ENCODE peak calls at places on chromosome 12, in seven cellular contexts. One of them, this sample, is unnamed.
A peak's percentile ranks its signal among the peaks of the same experiment; 100 is the strongest.

GRCh38 chr12:102510463-102510862 is 30.1 kb upstream of the IGF1 start:
- DNase-seq in IMR-90: no peak
- DNase-seq in adrenal gland: no peak
- DNase-seq in endothelial cell of umbilical vein: no peak
- DNase-seq in A549: no peak
- DNase-seq in right lobe of liver: no peak
- DNase-seq in tibial nerve: no peak
- DNase-seq in this sample: no peak

GRCh38 chr12:14982986-14983385 is 10.1 kb downstream of the PDE6H start:
- DNase-seq in IMR-90: no peak
- DNase-seq in adrenal gland: no peak
- DNase-seq in endothelial cell of umbilical vein: no peak
- DNase-seq in A549: no peak
- DNase-seq in right lobe of liver: no peak
- DNase-seq in tibial nerve: no peak
- DNase-seq in this sample: no peak

GRCh38 chr12:104809706-104810385 is 148.2 kb downstream of the SLC41A2 start:
- DNase-seq in IMR-90: no peak
- DNase-seq in adrenal gland: no peak
- DNase-seq in endothelial cell of umbilical vein: no peak
- DNase-seq in A549: no peak
- DNase-seq in right lobe of liver: no peak
- DNase-seq in tibial nerve: no peak
- DNase-seq in this sample: no peak

GRCh38 chr12:53046655-53047220 is 3.1 kb upstream of the TNS2 start:
- DNase-seq in IMR-90: peak; percentile 86
- DNase-seq in adrenal gland: peak; percentile 94
- DNase-seq in endothelial cell of umbilical vein: peak; percentile 66
- DNase-seq in A549: peak; percentile 81
- DNase-seq in right lobe of liver: no peak
- DNase-seq in tibial nerve: peak; percentile 92
- DNase-seq in this sample: peak; percentile 93

GRCh38 chr12:14260011-14260993 is 105.2 kb upstream of the ATF7IP start:
- DNase-seq in IMR-90: peak; percentile 93
- DNase-seq in adrenal gland: peak; percentile 80
- DNase-seq in endothelial cell of umbilical vein: peak; percentile 83
- DNase-seq in A549: no peak
- DNase-seq in right lobe of liver: peak; percentile 83
- DNase-seq in tibial nerve: peak; percentile 88
- DNase-seq in this sample: peak; percentile 93

GRCh38 chr12:43113153-43113552 is 438.9 kb downstream of the ADAMTS20 start:
- DNase-seq in IMR-90: no peak
- DNase-seq in adrenal gland: no peak
- DNase-seq in endothelial cell of umbilical vein: no peak
- DNase-seq in A549: no peak
- DNase-seq in right lobe of liver: no peak
- DNase-seq in tibial nerve: no peak
- DNase-seq in this sample: no peak

GRCh38 chr12:32115404-32116104 is 8.9 kb downstream of the BICD1 start:
- DNase-seq in IMR-90: peak; percentile 100
- DNase-seq in adrenal gland: peak; percentile 98
- DNase-seq in endothelial cell of umbilical vein: peak; percentile 97
- DNase-seq in A549: peak; percentile 89
- DNase-seq in right lobe of liver: peak; percentile 76
- DNase-seq in tibial nerve: peak; percentile 95
- DNase-seq in this sample: peak; percentile 86

GRCh38 chr12:14836336-14837210 is 6.8 kb downstream of the ART4 start:
- DNase-seq in IMR-90: peak; percentile 90
- DNase-seq in adrenal gland: peak; percentile 79
- DNase-seq in endothelial cell of umbilical vein: peak; percentile 86
- DNase-seq in A549: peak; percentile 50
- DNase-seq in right lobe of liver: no peak
- DNase-seq in tibial nerve: no peak
- DNase-seq in this sample: no peak

GRCh38 chr12:117235261-117235660 is 45.0 kb upstream of the FBXO21 start:
- DNase-seq in IMR-90: no peak
- DNase-seq in adrenal gland: no peak
- DNase-seq in endothelial cell of umbilical vein: no peak
- DNase-seq in A549: no peak
- DNase-seq in right lobe of liver: no peak
- DNase-seq in tibial nerve: no peak
- DNase-seq in this sample: no peak

GRCh38 chr12:117045998-117046374 is 53.2 kb downstream of the TESC start:
- DNase-seq in IMR-90: no peak
- DNase-seq in adrenal gland: peak; percentile 49
- DNase-seq in endothelial cell of umbilical vein: no peak
- DNase-seq in A549: no peak
- DNase-seq in right lobe of liver: no peak
- DNase-seq in tibial nerve: no peak
- DNase-seq in this sample: no peak

GRCh38 chr12:72547593-72547992 is 275.4 kb downstream of the TRHDE start:
- DNase-seq in IMR-90: peak; percentile 72
- DNase-seq in adrenal gland: no peak
- DNase-seq in endothelial cell of umbilical vein: no peak
- DNase-seq in A549: no peak
- DNase-seq in right lobe of liver: no peak
- DNase-seq in tibial nerve: no peak
- DNase-seq in this sample: no peak

GRCh38 chr12:110355080-110355479 is 48.4 kb downstream of the ANAPC7 start:
- DNase-seq in IMR-90: no peak
- DNase-seq in adrenal gland: no peak
- DNase-seq in endothelial cell of umbilical vein: no peak
- DNase-seq in A549: peak; percentile 68
- DNase-seq in right lobe of liver: no peak
- DNase-seq in tibial nerve: no peak
- DNase-seq in this sample: no peak

GRCh38 chr12:80763874-80764273 is 47.2 kb downstream of the MYF5 start:
- DNase-seq in IMR-90: peak; percentile 66
- DNase-seq in adrenal gland: peak; percentile 33
- DNase-seq in endothelial cell of umbilical vein: peak; percentile 73
- DNase-seq in A549: no peak
- DNase-seq in right lobe of liver: no peak
- DNase-seq in tibial nerve: peak; percentile 19
- DNase-seq in this sample: no peak

GRCh38 chr12:130087222-130087621 is 75.0 kb upstream of the FZD10 start:
- DNase-seq in IMR-90: no peak
- DNase-seq in adrenal gland: no peak
- DNase-seq in endothelial cell of umbilical vein: no peak
- DNase-seq in A549: no peak
- DNase-seq in right lobe of liver: no peak
- DNase-seq in tibial nerve: no peak
- DNase-seq in this sample: no peak

GRCh38 chr12:50924131-50924438 is 28.3 kb upstream of the HIGD1C start:
- DNase-seq in IMR-90: no peak
- DNase-seq in adrenal gland: no peak
- DNase-seq in endothelial cell of umbilical vein: no peak
- DNase-seq in A549: no peak
- DNase-seq in right lobe of liver: no peak
- DNase-seq in tibial nerve: no peak
- DNase-seq in this sample: no peak

GRCh38 chr12:51009038-51009437 is 17.1 kb downstream of the SLC11A2 start:
- DNase-seq in IMR-90: no peak
- DNase-seq in adrenal gland: peak; percentile 86
- DNase-seq in endothelial cell of umbilical vein: no peak
- DNase-seq in A549: no peak
- DNase-seq in right lobe of liver: peak; percentile 60
- DNase-seq in tibial nerve: peak; percentile 72
- DNase-seq in this sample: no peak

DNA sequence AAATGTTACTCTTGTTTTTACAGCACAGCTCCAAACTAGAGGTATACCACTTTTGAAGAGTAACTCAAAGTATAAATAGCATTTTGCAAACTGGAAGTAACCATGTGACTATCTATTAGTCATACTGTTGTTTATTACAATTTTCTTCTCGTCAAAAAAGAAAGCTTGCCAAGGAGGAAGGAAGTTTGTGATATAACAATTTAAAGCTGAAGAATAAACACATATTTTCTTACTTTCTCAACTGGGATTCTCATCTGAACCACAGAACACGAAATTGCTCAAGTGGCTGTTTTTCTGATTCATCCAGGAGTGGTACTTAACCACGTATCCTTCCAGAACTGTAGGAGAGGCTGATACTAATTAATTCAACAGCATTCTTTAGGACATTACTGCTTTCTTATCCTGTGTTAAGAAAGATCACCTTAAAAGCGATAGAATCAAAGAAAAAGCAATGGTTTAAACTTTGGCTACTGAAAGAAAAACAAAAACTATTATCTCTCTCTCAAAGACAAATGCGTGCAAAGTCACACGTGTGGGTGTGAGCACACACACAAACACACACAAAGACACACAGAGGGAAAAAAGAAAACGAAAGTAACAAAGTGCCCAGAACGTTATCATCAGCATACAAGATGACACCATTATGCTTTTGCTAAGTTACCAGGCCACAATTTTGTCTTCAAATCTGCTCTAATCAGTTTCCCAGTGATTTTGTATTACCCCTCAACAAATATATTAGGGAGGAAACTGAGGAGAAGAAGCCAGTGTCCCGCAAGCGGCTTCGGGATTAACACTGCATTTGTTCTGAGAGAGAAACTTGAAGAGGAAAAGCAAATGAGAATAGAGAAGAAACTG is at the start of gene CLEC2B:
- DNase-seq in IMR-90: peak; percentile 85
- DNase-seq in adrenal gland: no peak
- DNase-seq in endothelial cell of umbilical vein: peak; percentile 92
- DNase-seq in A549: no peak
- DNase-seq in right lobe of liver: peak; percentile 18
- DNase-seq in tibial nerve: no peak
- DNase-seq in this sample: no peak
- TF ChIP-seq POLR2A in IMR-90: no peak
- TF ChIP-seq POLR2A in adrenal gland: no peak
- TF ChIP-seq POLR2A in endothelial cell of umbilical vein: peak; percentile 60
- TF ChIP-seq POLR2A in A549: no peak
- TF ChIP-seq POLR2A in right lobe of liver: peak; percentile 64
- TF ChIP-seq POLR2A in tibial nerve: peak; percentile 6
- TF ChIP-seq POLR2A in this sample: peak; percentile 24

GRCh38 chr12:120090211-120090610 is 26.3 kb downstream of the RAB35 start:
- DNase-seq in IMR-90: no peak
- DNase-seq in adrenal gland: no peak
- DNase-seq in endothelial cell of umbilical vein: no peak
- DNase-seq in A549: no peak
- DNase-seq in right lobe of liver: no peak
- DNase-seq in tibial nerve: no peak
- DNase-seq in this sample: no peak

GRCh38 chr12:120089796-120090195 is 26.8 kb downstream of the RAB35 start:
- DNase-seq in IMR-90: no peak
- DNase-seq in adrenal gland: no peak
- DNase-seq in endothelial cell of umbilical vein: no peak
- DNase-seq in A549: no peak
- DNase-seq in right lobe of liver: no peak
- DNase-seq in tibial nerve: no peak
- DNase-seq in this sample: no peak

GRCh38 chr12:120089105-120089504 is 27.4 kb downstream of the RAB35 start:
- DNase-seq in IMR-90: no peak
- DNase-seq in adrenal gland: no peak
- DNase-seq in endothelial cell of umbilical vein: no peak
- DNase-seq in A549: no peak
- DNase-seq in right lobe of liver: no peak
- DNase-seq in tibial nerve: no peak
- DNase-seq in this sample: no peak

GRCh38 chr12:120091371-120092090 is 25.0 kb downstream of the RAB35 start:
- DNase-seq in IMR-90: no peak
- DNase-seq in adrenal gland: no peak
- DNase-seq in endothelial cell of umbilical vein: no peak
- DNase-seq in A549: no peak
- DNase-seq in right lobe of liver: no peak
- DNase-seq in tibial nerve: no peak
- DNase-seq in this sample: peak; percentile 41

DNA sequence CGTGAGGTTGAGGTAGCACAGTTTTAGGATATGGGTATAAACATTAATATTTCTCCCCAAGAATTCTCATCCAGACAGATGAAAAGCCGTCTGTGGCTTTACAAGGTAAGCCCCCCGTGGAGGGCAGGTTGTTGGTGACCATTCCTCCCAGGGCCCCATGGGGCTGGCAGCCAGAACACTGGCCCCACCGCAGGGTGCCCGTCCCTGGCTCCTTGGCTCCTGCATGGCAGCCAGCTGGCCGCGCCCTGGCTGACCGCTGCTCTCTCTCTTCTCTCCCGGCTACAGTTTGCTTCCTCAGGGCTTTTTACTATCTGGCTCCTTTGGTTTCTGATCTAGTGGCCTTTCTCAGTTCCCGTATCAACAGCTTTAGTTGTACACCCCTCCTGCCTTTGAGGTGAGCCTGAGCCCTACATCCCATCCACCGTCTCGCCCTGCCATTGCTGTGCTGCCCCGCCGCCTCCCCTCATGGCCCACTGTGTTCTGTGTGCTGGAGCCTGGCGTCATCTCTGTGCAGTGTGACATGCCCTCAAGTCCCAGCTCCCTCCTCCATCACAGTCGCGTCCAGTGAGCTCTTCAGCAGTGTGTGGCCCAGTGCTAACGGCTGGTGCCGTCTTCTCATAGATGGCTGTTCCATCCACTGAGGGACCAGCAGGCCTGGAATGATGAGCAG is 25.8 kb downstream of the RAB35 start:
- DNase-seq in IMR-90: no peak
- DNase-seq in adrenal gland: no peak
- DNase-seq in endothelial cell of umbilical vein: no peak
- DNase-seq in A549: no peak
- DNase-seq in right lobe of liver: no peak
- DNase-seq in tibial nerve: no peak
- DNase-seq in this sample: no peak
- TF ChIP-seq POLR2A in IMR-90: no peak
- TF ChIP-seq POLR2A in adrenal gland: no peak
- TF ChIP-seq POLR2A in endothelial cell of umbilical vein: no peak
- TF ChIP-seq POLR2A in A549: no peak
- TF ChIP-seq POLR2A in right lobe of liver: no peak
- TF ChIP-seq POLR2A in tibial nerve: no peak
- TF ChIP-seq POLR2A in this sample: no peak

GRCh38 chr12:124008629-124009028 is 35.6 kb downstream of the ZNF664 start:
- DNase-seq in IMR-90: no peak
- DNase-seq in adrenal gland: no peak
- DNase-seq in endothelial cell of umbilical vein: no peak
- DNase-seq in A549: no peak
- DNase-seq in right lobe of liver: no peak
- DNase-seq in tibial nerve: peak; percentile 56
- DNase-seq in this sample: no peak
- TF ChIP-seq POLR2A in IMR-90: no peak
- TF ChIP-seq POLR2A in adrenal gland: no peak
- TF ChIP-seq POLR2A in endothelial cell of umbilical vein: no peak
- TF ChIP-seq POLR2A in A549: no peak
- TF ChIP-seq POLR2A in right lobe of liver: no peak
- TF ChIP-seq POLR2A in tibial nerve: no peak
- TF ChIP-seq POLR2A in this sample: no peak

DNA sequence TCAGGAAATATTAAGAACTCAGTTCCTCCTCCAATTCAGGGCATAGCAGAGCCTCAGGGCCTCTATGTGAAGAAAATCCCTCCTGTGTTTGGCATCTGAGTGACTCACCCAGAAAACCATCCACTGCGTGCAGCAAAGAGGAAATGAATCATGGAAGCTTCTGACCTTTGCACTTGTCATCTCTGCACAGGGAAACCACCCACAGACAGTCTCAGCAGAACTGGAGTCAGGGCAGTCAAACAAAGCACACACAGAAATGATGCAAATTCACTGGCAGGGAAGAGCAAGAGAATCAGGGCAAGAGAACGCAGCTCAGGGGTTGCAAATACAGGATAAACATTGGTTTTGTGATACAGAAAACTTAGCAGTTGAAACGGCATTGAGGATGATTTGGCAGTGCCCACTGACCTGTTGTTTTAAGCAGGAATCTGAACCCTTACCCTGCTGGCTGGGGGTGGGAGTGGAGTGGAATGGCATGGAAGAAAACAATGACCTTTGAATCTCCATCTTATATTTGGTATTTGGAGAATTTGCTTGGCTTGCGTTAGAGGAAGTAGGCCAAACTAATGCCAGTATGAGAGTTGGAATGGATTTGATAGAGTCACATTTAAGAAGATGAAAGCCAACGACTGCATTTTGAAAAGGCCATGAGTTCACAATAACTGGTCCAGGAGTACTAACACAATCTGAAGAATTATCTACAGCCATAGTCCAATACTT is 53.5 kb downstream of the PHLDA1 start:
- DNase-seq in IMR-90: peak; percentile 100
- DNase-seq in adrenal gland: peak; percentile 86
- DNase-seq in endothelial cell of umbilical vein: peak; percentile 100
- DNase-seq in A549: peak; percentile 94
- DNase-seq in right lobe of liver: peak; percentile 65
- DNase-seq in tibial nerve: peak; percentile 78
- DNase-seq in this sample: peak; percentile 70
- TF ChIP-seq POLR2A in IMR-90: peak; percentile 2
- TF ChIP-seq POLR2A in adrenal gland: no peak
- TF ChIP-seq POLR2A in endothelial cell of umbilical vein: no peak
- TF ChIP-seq POLR2A in A549: no peak
- TF ChIP-seq POLR2A in right lobe of liver: peak; percentile 63
- TF ChIP-seq POLR2A in tibial nerve: no peak
- TF ChIP-seq POLR2A in this sample: no peak